ENCODE peak calls at places on chromosome 3, in ten cellular contexts. C is body of pancreas, U is neural progenitor cell, O is heart left ventricle, Q is astrocyte, F is cardiac fibroblast, I is left ventricle myocardium inferior, Y is BJ, M is progenitor cell of endocrine pancreas, H is RWPE1. W is an unnamed sample.

GRCh38 chr3:4799266-4800256 is 179.7 kb upstream of the BHLHE40 start:
- DNase-seq in C (no peak), H (no peak), M (no peak), U (no peak), I (no peak), Y (no peak), O (no peak), F (no peak), Q (no peak), W (no peak)

GRCh38 chr3:155217591-155217990 is 75.9 kb downstream of the STRIT1 start:
- DNase-seq in Y (no peak), Q (no peak), M (no peak), F (peak), C (no peak), H (peak), O (no peak), U (no peak), I (no peak), W (no peak)

GRCh38 chr3:168116279-168116678 is 20.6 kb upstream of the GOLIM4 start:
- DNase-seq in Q (peak), Y (no peak), C (peak), F (peak), H (no peak), I (peak), O (peak), U (no peak), M (no peak), W (no peak)

GRCh38 chr3:123405021-123405420 is 43.9 kb downstream of the ADCY5 start:
- DNase-seq in Y (no peak), F (no peak), U (no peak), M (no peak), C (no peak), I (no peak), O (no peak), Q (no peak), H (no peak), W (no peak)

GRCh38 chr3:47009225-47010049 is 30.0 kb downstream of the NBEAL2 start:
- DNase-seq in M (peak), F (peak), H (peak), C (peak), Q (peak), Y (peak), O (peak), I (peak), U (peak), W (peak)

GRCh38 chr3:157282261-157283191 is 122.6 kb upstream of the CCNL1 start:
- DNase-seq in U (no peak), I (no peak), C (peak), Q (peak), F (peak), H (peak), Y (peak), O (peak), M (no peak), W (no peak)

GRCh38 chr3:192514754-192515660 is 212.3 kb downstream of the FGF12 start:
- DNase-seq in F (no peak), M (peak), C (peak), U (peak), I (no peak), Y (no peak), O (peak), H (no peak), Q (no peak), W (peak)

GRCh38 chr3:101513419-101513986 is 491 bp upstream of the SENP7 start:
- DNase-seq in H (no peak), C (no peak), Q (no peak), Y (no peak), I (no peak), O (no peak), M (no peak), U (no peak), F (no peak), W (no peak)

GRCh38 chr3:172107403-172107802 is 68.0 kb downstream of the FNDC3B start:
- DNase-seq in Y (no peak), I (no peak), F (no peak), U (no peak), O (no peak), Q (no peak), C (no peak), M (no peak), H (no peak), W (no peak)

GRCh38 chr3:141825216-141826011 is 51.0 kb upstream of the ATP1B3 start:
- DNase-seq in C (no peak), Q (no peak), Y (no peak), U (no peak), H (peak), F (no peak), I (peak), O (peak), M (no peak), W (peak)

GRCh38 chr3:59081071-59081470 is 31.2 kb upstream of the CFAP20DC start:
- DNase-seq in M (no peak), H (peak), Q (no peak), U (no peak), C (no peak), Y (no peak), I (no peak), F (no peak), O (no peak), W (no peak)

GRCh38 chr3:28915711-28916481 is 365.0 kb upstream of the RBMS3 start:
- DNase-seq in O (no peak), I (no peak), U (peak), C (peak), Q (peak), M (no peak), F (peak), Y (no peak), H (peak), W (peak)

GRCh38 chr3:66449411-66449931 is 51.4 kb downstream of the LRIG1 start:
- DNase-seq in O (peak), F (peak), U (no peak), Y (no peak), H (no peak), M (no peak), Q (no peak), I (peak), C (no peak), W (no peak)

GRCh38 chr3:126682046-126682445 is 22.0 kb upstream of the CHCHD6 start:
- DNase-seq in O (no peak), U (no peak), F (no peak), Y (no peak), C (no peak), I (no peak), H (no peak), Q (no peak), M (no peak), W (no peak)

GRCh38 chr3:50120364-50121095 is 31.8 kb downstream of the RBM5 start:
- DNase-seq in O (no peak), H (no peak), Q (no peak), C (no peak), Y (no peak), M (no peak), I (no peak), F (no peak), U (no peak), W (no peak)
- TF ChIP-seq CTCF in O (no peak), H (no peak), Q (no peak), C (no peak), Y (no peak), M (no peak), I (no peak), F (no peak), U (no peak), W (no peak)

GRCh38 chr3:183178833-183179549 is 16.5 kb upstream of the LAMP3 start:
- DNase-seq in M (peak), O (peak), U (peak), Y (no peak), C (peak), Q (peak), F (peak), I (peak), H (peak), W (peak)
- TF ChIP-seq CTCF in M (peak), O (peak), U (peak), Y (peak), C (peak), Q (no peak), F (no peak), I (peak), H (peak), W (no peak)

GRCh38 chr3:16768956-16769355 is 115.8 kb upstream of the PLCL2 start:
- DNase-seq in F (peak), O (peak), M (no peak), I (no peak), H (no peak), C (no peak), Q (peak), Y (no peak), U (peak), W (no peak)
- TF ChIP-seq CTCF in F (no peak), O (no peak), M (no peak), I (no peak), H (no peak), C (no peak), Q (no peak), Y (no peak), U (no peak), W (no peak)

GRCh38 chr3:44624696-44625528 is at the start of gene ZNF197:
- DNase-seq in H (peak), O (peak), M (peak), U (peak), F (peak), Q (peak), C (peak), Y (peak), I (peak), W (peak)
- TF ChIP-seq CTCF in H (no peak), O (peak), M (peak), U (peak), F (no peak), Q (no peak), C (peak), Y (no peak), I (peak), W (no peak)

W was measured in glutamatergic neuron.